ENCODE peak calls at places on chromosomes 4 and X, in eight cellular contexts. T is adipocyte, L is endothelial cell of umbilical vein, E is breast epithelium, P is GM23248, X is heart left ventricle, N is keratinocyte, Z is cardiac fibroblast. D is an unnamed sample.

GRCh38 chr4:112311516-112311915 is 14.3 kb downstream of the ALPK1 start:
- DNase-seq in T (no peak), L (no peak), E (no peak), P (no peak), X (no peak), N (no peak), Z (no peak), D (no peak)

GRCh38 chr4:7985891-7986441 is 46.3 kb upstream of the AFAP1 start:
- DNase-seq in T (no peak), L (peak; percentile 62), E (no peak), P (no peak), X (no peak), N (no peak), Z (no peak), D (no peak)

GRCh38 chrX:119459181-119459580 is 9.1 kb upstream of the SLC25A5 start:
- DNase-seq in T (no peak), L (no peak), E (no peak), P (peak; percentile 69), X (no peak), N (no peak), Z (peak; percentile 42), D (no peak)

GRCh38 chr4:65825121-65825520 is 154.8 kb upstream of the EPHA5 start:
- DNase-seq in T (peak; percentile 7), L (peak; percentile 4), E (no peak), P (no peak), X (no peak), N (peak; percentile 1), Z (peak; percentile 22), D (no peak)

GRCh38 chr4:3250956-3251690 is 2.2 kb downstream of the MSANTD1 start:
- DNase-seq in T (no peak), L (no peak), E (no peak), P (peak; percentile 52), X (no peak), N (no peak), Z (peak; percentile 44), D (no peak)

GRCh38 chr4:108754327-108754726 is 8.5 kb downstream of the ETNPPL start:
- DNase-seq in T (no peak), L (no peak), E (no peak), P (no peak), X (no peak), N (no peak), Z (no peak), D (no peak)

GRCh38 chr4:7831330-7831729 is 108.3 kb downstream of the AFAP1 start:
- DNase-seq in T (peak; percentile 72), L (peak; percentile 82), E (no peak), P (peak; percentile 75), X (peak; percentile 43), N (no peak), Z (peak; percentile 93), D (no peak)

GRCh38 chr4:120918092-120918491 is 4.4 kb downstream of the PRDM5 start:
- DNase-seq in T (no peak), L (peak; percentile 18), E (no peak), P (no peak), X (no peak), N (no peak), Z (no peak), D (no peak)

DNA sequence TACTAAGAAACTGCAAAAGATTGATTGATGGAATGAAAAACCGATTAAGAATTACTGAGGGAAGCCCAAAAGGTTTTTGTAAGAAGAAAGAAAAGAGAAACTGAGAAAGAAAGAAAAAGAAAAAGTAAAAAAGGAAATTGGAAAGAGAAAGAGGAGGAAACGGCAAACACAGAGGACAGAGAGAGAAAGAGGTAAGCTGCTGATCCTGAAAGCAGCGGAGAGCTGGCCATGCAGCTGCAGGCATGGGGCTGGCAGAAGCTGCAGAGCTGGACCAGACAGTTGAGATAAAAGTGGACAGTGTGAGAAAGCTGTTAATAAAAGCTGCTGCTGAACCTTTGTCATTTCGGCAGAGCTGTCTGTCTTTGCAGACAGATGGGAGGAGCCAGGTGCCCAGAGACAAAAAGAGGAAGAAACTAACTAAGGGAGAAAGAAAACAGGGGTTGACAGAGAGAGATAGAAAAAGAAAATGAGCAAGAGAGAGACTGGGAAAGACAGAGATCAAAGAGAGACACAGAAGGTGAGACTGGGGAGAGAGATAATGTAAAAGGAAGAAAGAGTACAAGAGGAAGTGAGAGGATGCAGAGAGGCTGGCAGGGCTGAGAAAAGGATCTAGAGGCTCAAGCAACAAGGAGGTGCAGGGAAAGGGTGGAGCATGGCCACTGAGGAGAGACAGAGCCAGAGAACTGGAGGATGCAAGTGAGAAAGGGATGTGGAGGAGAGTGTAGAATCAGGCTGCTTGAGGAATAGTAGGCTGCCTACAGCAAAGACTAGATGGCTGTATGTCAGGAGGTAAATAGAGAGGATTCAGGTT is 376.9 kb upstream of the FGF16 start:
- DNase-seq in T (no peak), L (no peak), E (no peak), P (no peak), X (no peak), N (no peak), Z (no peak), D (no peak)
- H3K4me3 ChIP-seq in T (no peak overlapping the region), L (no peak overlapping the region), E (no peak overlapping the region), P (no peak overlapping the region), X (no peak overlapping the region), N (no peak overlapping the region), Z (no peak overlapping the region), D (no peak overlapping the region)

GRCh38 chr4:26238782-26239647 is 81.8 kb upstream of the RBPJ start:
- DNase-seq in T (peak; percentile 79), L (no peak), E (no peak), P (peak; percentile 60), X (no peak), N (no peak), Z (peak; percentile 74), D (peak; percentile 32)
- H3K4me3 ChIP-seq in T (peak overlapping the region; percentile 37), L (no peak overlapping the region), E (no peak overlapping the region), P (peak overlapping the region; percentile 27), X (no peak overlapping the region), N (no peak overlapping the region), Z (no peak overlapping the region), D (no peak overlapping the region)

DNA sequence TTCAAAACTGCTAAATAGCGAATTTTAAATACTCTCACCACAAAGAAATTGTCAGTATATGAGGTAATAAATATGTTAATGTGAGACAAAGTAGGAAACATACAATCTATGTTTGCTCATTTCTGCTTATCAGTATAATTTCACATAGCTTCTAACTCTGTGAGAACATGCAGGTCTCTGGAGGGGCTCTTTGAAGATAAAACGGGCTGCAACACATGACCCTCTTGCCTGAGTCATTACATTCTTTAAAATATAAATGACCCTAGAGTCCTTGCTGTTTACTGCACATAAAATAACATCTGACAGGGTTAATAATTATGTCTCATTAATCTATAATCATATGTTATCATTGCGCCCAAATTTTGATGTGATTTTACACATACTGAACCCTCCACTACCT is 681.5 kb downstream of the ARAP2 start:
- DNase-seq in T (no peak), L (no peak), E (no peak), P (no peak), X (no peak), N (no peak), Z (no peak), D (no peak)
- H3K4me3 ChIP-seq in T (no peak overlapping the region), L (no peak overlapping the region), E (no peak overlapping the region), P (no peak overlapping the region), X (no peak overlapping the region), N (no peak overlapping the region), Z (no peak overlapping the region), D (no peak overlapping the region)

DNA sequence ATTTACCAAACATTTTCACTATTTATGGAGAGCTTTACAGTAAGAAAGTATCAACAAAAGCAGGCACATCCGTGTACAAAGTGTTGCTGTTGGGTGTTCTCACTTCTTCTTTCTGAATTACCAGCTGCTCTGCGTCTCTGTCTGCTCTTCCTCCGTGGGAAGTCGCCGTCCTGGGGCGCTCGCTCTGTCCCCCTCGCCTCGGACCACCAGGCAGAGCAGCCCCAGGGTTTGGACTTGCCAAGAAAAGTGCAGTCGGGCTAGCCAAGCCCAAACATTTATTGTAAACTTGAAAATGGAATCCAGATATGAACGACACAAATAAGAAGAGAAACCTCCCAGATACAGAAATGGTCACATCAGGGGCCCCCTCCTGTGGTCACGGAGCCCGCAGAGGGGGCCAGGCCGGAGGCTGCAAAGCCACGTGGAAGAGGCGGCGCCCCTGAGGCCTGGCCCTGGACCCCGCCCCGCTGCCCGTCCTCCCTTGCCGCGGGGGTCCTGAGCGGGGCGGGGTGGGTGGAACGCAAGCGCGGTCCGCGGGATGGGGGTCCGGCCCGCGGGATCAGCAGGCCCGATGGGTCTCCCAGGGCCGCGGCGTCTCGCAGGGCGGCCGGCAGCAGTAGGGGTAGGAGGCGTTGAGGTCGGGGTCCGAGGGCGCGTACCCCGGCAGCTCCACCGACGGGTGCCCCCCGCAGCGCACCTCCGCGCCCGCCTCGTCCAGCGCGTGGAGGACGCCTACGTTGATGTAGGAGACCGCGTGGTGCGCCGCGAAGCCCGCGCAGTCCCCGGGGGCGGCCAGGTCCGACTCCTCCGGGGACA is 1.5 kb downstream of the TMEM271 start:
- DNase-seq in T (no peak), L (no peak), E (no peak), P (no peak), X (no peak), N (no peak), Z (no peak), D (no peak)
- H3K4me3 ChIP-seq in T (no peak overlapping the region), L (no peak overlapping the region), E (no peak overlapping the region), P (no peak overlapping the region), X (no peak overlapping the region), N (no peak overlapping the region), Z (no peak overlapping the region), D (no peak overlapping the region)

GRCh38 chrX:19776753-19777152 is 110.6 kb downstream of the SH3KBP1 start:
- DNase-seq in T (no peak), L (no peak), E (no peak), P (no peak), X (no peak), N (no peak), Z (no peak), D (no peak)
- H3K4me3 ChIP-seq in T (no peak overlapping the region), L (no peak overlapping the region), E (no peak overlapping the region), P (no peak overlapping the region), X (no peak overlapping the region), N (no peak overlapping the region), Z (no peak overlapping the region), D (no peak overlapping the region)

GRCh38 chr4:143357161-143357845 is 20.6 kb downstream of the GAB1 start:
- DNase-seq in T (no peak), L (no peak), E (no peak), P (no peak), X (no peak), N (peak; percentile 61), Z (no peak), D (no peak)

GRCh38 chr4:143355540-143356217 is 19.0 kb downstream of the GAB1 start:
- DNase-seq in T (peak; percentile 72), L (no peak), E (no peak), P (peak; percentile 55), X (no peak), N (no peak), Z (peak; percentile 45), D (no peak)

GRCh38 chr4:143354990-143355389 is 18.3 kb downstream of the GAB1 start:
- DNase-seq in T (peak; percentile 59), L (peak; percentile 58), E (no peak), P (no peak), X (no peak), N (no peak), Z (no peak), D (no peak)

GRCh38 chr4:143358419-143358818 is 21.7 kb downstream of the GAB1 start:
- DNase-seq in T (no peak), L (no peak), E (no peak), P (no peak), X (no peak), N (no peak), Z (no peak), D (no peak)

GRCh38 chr4:143356493-143356892 is 19.8 kb downstream of the GAB1 start:
- DNase-seq in T (no peak), L (no peak), E (no peak), P (no peak), X (no peak), N (no peak), Z (no peak), D (no peak)
- H3K4me3 ChIP-seq in T (no peak overlapping the region), L (no peak overlapping the region), E (no peak overlapping the region), P (no peak overlapping the region), X (no peak overlapping the region), N (no peak overlapping the region), Z (no peak overlapping the region), D (no peak overlapping the region)

D was measured in adrenal gland.